ENCODE peak calls at places on chromosomes 6 and 20, in four cellular contexts. W is transverse colon; X is IMR-90; L is CD4-positive, alpha-beta memory T cell. F is an unnamed sample.
A peak's percentile ranks its signal among the peaks of the same experiment; 100 is the strongest.

GRCh38 chr6:63351995-63352586 is 32.3 kb upstream of the LGSN start:
- DNase-seq in W (no peak), L (no peak), X (peak; percentile 73), F (no peak)

GRCh38 chr20:63083831-63084562 is 77.2 kb upstream of the BHLHE23 start:
- DNase-seq in X (no peak), L (no peak), W (no peak), F (no peak)

GRCh38 chr6:107819217-107819616 is 4.9 kb downstream of the SCML4 start:
- DNase-seq in W (no peak), L (no peak), X (no peak), F (no peak)

GRCh38 chr6:81331526-81331925 is 421.0 kb downstream of the TENT5A start:
- DNase-seq in L (no peak), W (no peak), X (peak; percentile 7), F (no peak)

GRCh38 chr6:44054635-44055559 is 72.4 kb downstream of the MRPL14 start:
- DNase-seq in W (no peak), X (peak; percentile 62), L (no peak), F (no peak)

GRCh38 chr6:45480697-45481415 is 103.1 kb upstream of the SUPT3H start:
- DNase-seq in W (no peak), L (no peak), X (no peak), F (no peak)

GRCh38 chr6:93751969-93752368 is 332.6 kb upstream of the EPHA7 start:
- DNase-seq in W (no peak), L (no peak), X (no peak), F (no peak)

GRCh38 chr6:111759836-111760785 is 113.1 kb downstream of the FYN start:
- DNase-seq in W (no peak), X (peak; percentile 97), L (peak; percentile 90), F (no peak)

GRCh38 chr20:59455392-59456341 is 148.7 kb upstream of the PHACTR3 start:
- DNase-seq in W (no peak), L (no peak), X (peak; percentile 10), F (peak; percentile 24)

GRCh38 chr6:133983099-133983939 is 30.3 kb downstream of the TBPL1 start:
- DNase-seq in L (peak; percentile 30), W (no peak), X (peak; percentile 53), F (peak; percentile 53)

GRCh38 chr20:59459586-59459985 is 144.8 kb upstream of the PHACTR3 start:
- DNase-seq in W (no peak), L (no peak), X (no peak), F (no peak)

GRCh38 chr6:119575721-119576120 is 226.2 kb upstream of the MAN1A1 start:
- DNase-seq in L (no peak), X (peak; percentile 52), W (no peak), F (no peak)

GRCh38 chr6:29414588-29414987 is at the start of gene OR12D1:
- DNase-seq in X (no peak), W (no peak), L (no peak), F (no peak)

GRCh38 chr6:34602318-34603111 is 46.4 kb upstream of the SPDEF start:
- DNase-seq in L (no peak), W (peak; percentile 50), X (peak; percentile 28), F (no peak)

GRCh38 chr6:96721227-96721626 is 116.0 kb downstream of the GPR63 start:
- DNase-seq in L (no peak), X (no peak), W (no peak), F (no peak)

GRCh38 chr6:29995346-29995777 is 53.0 kb downstream of the HLA-A start:
- DNase-seq in L (no peak), W (no peak), X (peak; percentile 11), F (no peak)

GRCh38 chr20:47360489-47361267 is 4.2 kb upstream of the ZMYND8 start:
- DNase-seq in W (peak; percentile 77), X (peak; percentile 98), L (no peak), F (peak; percentile 91)

GRCh38 chr20:6164421-6165341 is 41.9 kb upstream of the FERMT1 start:
- DNase-seq in L (no peak), W (no peak), X (no peak), F (no peak)

DNA sequence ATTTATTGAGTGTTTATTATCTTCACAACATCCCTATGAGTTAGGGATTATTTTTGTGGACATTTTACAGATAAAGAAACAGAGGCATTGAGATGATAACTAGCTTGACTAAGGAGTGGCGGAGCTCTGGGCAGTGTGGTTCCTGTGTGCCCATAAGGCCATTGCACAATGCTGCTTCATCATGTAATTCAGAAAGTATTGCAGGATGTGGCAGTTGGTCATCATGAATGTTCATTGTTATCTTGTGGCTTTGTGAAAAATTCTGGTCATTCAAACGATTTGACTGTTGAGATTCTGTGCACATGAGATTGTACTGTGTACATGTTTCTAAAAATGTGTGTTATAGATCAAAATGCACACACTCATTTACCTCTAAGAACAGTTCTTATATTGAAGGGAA is 150.8 kb downstream of the ESR1 start:
- DNase-seq in W (no peak), X (no peak), L (no peak), F (no peak)
- H3K27me3 ChIP-seq in W (no peaks in the 10 kb centered on the region), X (no peaks in the 10 kb centered on the region), L (no peaks in the 10 kb centered on the region), F (no peaks in the 10 kb centered on the region)

DNA sequence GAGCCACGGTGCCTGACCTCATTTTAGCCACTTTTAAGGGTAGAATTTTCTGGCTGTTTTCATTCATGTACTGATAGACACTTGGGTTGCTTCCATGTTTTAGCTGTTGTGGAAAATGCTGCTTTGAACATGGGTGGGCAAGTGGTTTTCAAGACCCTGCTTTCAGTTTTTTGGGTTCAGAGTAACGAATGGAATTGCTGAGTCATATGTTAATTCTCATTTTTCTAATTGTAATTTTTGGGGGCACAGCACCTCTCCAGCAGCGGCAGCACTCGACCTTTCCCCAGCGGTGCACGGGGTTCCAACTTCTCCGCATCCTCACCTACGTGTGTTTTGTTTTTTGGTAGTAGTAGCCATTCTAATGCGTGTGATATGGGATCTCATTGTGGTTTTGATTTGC is 5.4 kb downstream of the NQO2 start:
- DNase-seq in X (no peak), L (no peak), W (no peak), F (no peak)
- H3K27ac ChIP-seq in X (no peak overlapping the region), L (no peak overlapping the region), W (no peak overlapping the region), F (no peak overlapping the region)

DNA sequence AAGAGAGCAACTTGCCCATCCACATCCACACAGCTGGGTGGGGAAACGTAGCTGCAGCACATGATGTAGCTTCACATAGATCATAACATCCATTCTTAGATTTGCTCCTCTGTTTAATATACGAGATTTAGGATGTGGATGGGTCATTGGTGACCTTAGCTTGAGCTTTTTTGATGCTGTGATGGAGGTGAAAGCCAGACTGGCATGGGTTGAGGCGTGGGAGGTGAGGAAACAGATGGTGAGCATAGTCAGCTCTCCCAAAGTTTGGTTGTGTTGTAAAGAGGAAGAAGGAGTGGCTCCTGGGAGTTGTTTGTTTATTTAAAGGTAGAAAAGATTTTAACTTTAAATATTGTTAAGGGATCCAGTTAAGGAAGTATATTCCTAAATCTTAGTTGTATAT is 5.3 kb downstream of the ARFGEF2 start:
- DNase-seq in X (no peak), W (no peak), L (no peak), F (no peak)
- H3K4me1 ChIP-seq in X (peaks cover 16% of the 10 kb centered on the region), W (peaks cover 32% of the 10 kb centered on the region), L (peaks cover 27% of the 10 kb centered on the region), F (peaks cover 7% of the 10 kb centered on the region)

DNA sequence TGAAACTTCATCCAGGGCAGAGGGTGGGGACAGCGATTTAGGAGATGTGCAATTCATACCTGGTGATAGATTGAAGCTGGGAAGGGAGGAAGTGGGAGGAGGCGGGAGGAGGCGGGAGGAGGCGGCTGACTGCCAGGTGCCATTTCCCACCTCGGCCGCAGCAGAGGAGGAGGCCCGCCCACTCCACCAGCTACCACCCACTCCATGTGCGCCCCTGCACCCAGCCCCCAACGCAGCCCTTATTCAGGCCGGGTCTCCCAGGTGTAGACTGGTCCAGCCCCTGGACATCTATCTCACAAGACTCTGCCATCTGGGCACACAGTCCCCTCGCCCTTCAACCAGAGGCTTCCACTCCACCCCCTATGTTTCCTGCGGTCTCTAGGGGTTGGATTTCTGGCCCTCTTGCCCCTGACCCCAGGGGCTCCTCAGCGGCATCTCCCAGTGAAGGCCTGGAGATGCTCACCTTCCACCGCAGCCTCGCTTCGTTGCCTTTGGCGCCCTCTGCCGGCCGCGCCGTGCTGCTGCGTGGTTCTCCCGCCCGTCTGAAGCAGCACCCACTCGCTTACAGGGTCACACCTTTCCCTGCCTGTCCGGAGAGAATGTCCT is 32.6 kb upstream of the FAM83D start:
- DNase-seq in W (peak; percentile 78), L (peak; percentile 79), X (peak; percentile 18), F (peak; percentile 32)
- H3K27me3 ChIP-seq in W (peaks cover 22% of the 10 kb centered on the region), L (no peaks in the 10 kb centered on the region), X (peaks cover 26% of the 10 kb centered on the region), F (no peaks in the 10 kb centered on the region)

DNA sequence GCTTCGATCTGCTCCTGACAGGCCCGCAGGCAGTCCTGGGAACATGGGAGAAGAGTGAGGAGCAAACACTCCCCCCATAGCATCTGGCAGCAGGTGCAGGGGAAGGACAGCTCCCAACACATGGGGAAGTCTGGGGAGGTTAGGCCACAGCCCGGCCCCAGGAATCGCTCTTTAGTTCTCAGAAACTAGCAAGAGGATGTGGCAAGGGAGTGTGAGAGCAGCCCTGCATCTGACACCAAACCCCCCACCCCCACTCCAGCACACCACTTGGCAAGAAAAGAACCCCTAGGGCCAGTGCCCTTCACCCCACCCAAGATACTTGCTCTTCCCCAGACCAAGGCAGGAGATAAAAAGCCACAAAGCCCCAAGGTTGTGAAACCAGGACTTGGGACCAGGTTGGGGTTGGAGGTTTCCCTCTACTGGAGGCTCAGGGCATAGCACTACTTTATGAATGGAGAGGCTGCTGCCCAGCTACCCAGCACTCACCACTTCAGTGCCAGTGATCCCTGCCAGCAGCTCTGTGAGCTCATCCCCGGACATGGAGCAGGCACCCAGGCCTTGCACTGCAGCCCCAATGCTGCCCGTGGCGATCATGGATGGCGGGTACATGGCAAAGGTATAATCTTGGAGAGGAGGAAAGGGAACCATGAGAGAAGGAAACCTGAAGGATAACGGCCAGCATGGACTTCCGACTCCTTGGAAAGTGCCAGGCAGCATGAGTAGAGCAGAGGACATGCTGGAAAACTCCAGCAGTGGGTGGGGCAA is 5.4 kb downstream of the CCND3 start:
- DNase-seq in X (peak; percentile 85), L (peak; percentile 83), W (peak; percentile 64), F (peak; percentile 34)
- H3K27ac ChIP-seq in X (peak overlapping the region; percentile 33), L (peak overlapping the region; percentile 58), W (peak overlapping the region; percentile 6), F (no peak overlapping the region)

GRCh38 chr6:37491161-37491829 is 8.4 kb downstream of the CCDC167 start:
- DNase-seq in W (no peak), X (no peak), L (no peak), F (no peak)

GRCh38 chr6:37489697-37490336 is 9.9 kb downstream of the CCDC167 start:
- DNase-seq in W (no peak), L (peak; percentile 35), X (no peak), F (no peak)

GRCh38 chr6:37492236-37493046 is 7.3 kb downstream of the CCDC167 start:
- DNase-seq in W (no peak), X (no peak), L (no peak), F (no peak)

GRCh38 chr6:37491830-37492208 is 7.9 kb downstream of the CCDC167 start:
- DNase-seq in W (no peak), L (no peak), X (no peak), F (no peak)

GRCh38 chr6:37490466-37491015 is 9.2 kb downstream of the CCDC167 start:
- DNase-seq in L (no peak), W (no peak), X (no peak), F (no peak)
- H3K4me1 ChIP-seq in L (peaks cover 76% of the 10 kb centered on the region), W (no peaks in the 10 kb centered on the region), X (no peaks in the 10 kb centered on the region), F (peaks cover 5% of the 10 kb centered on the region)

F was measured in ovary.